ENCODE peak calls at places on chromosomes 7 and 10, in nine cellular contexts. A is T-cell; M is CD8-positive, alpha-beta memory T cell; O is hippocampal formation; V is OCI-M1; B is NAMALWA; N is WTC11; D is activated gamma-delta T cell treated with anti-CD3 and anti-CD28 coated beads, Interleukin-2, amount 50 U/mL, for 16 hours; T is activated CD4-positive, alpha-beta T cell treated with anti-CD3 and anti-CD28 coated beads, Interleukin-2, amount 50 U/mL, for 1 hour. Q is an unnamed sample.

GRCh38 chr10:110600487-110601101 is 33.1 kb downstream of the SMC3 start:
- DNase-seq in A (peak), M (no peak), O (no peak), V (peak), B (peak), N (no peak), D (no peak), T (no peak), Q (peak)

GRCh38 chr7:81232084-81232799 is 313.4 kb upstream of the SEMA3C start:
- DNase-seq in A (no peak), M (no peak), O (no peak), V (no peak), B (no peak), N (no peak), D (no peak), T (no peak), Q (no peak)

GRCh38 chr7:69782917-69783684 is 184.8 kb downstream of the AUTS2 start:
- DNase-seq in A (no peak), M (no peak), O (peak), V (no peak), B (no peak), N (no peak), D (no peak), T (no peak), Q (no peak)

GRCh38 chr10:124336186-124336585 is 82.5 kb downstream of the OAT start:
- DNase-seq in A (no peak), M (no peak), O (no peak), V (no peak), B (no peak), N (no peak), D (no peak), T (no peak), Q (no peak)

GRCh38 chr7:88635149-88635548 is 124.4 kb upstream of the ZNF804B start:
- DNase-seq in A (no peak), M (no peak), O (no peak), V (no peak), B (no peak), N (no peak), D (no peak), T (no peak), Q (no peak)

GRCh38 chr7:141737118-141737835 is 881 bp upstream of the SSBP1 start:
- DNase-seq in A (peak), M (peak), O (no peak), V (peak), B (peak), N (no peak), D (peak), T (no peak), Q (no peak)

GRCh38 chr10:30092151-30092790 is 32.9 kb upstream of the JCAD start:
- DNase-seq in A (no peak), M (no peak), O (no peak), V (no peak), B (no peak), N (no peak), D (no peak), T (no peak), Q (no peak)

GRCh38 chr7:44757739-44758138 is 9.1 kb downstream of the ZMIZ2 start:
- DNase-seq in A (no peak), M (no peak), O (no peak), V (no peak), B (no peak), N (no peak), D (no peak), T (no peak), Q (no peak)

GRCh38 chr10:114766470-114766869 is 55.1 kb upstream of the FHIP2A start:
- DNase-seq in A (no peak), M (no peak), O (no peak), V (no peak), B (no peak), N (no peak), D (no peak), T (no peak), Q (no peak)

GRCh38 chr7:101238226-101239182 is 902 bp upstream of the CLDN15 start:
- DNase-seq in A (no peak), M (no peak), O (no peak), V (no peak), B (no peak), N (no peak), D (no peak), T (no peak), Q (no peak)

GRCh38 chr10:8835453-8836167 is 781.1 kb downstream of the GATA3 start:
- DNase-seq in A (no peak), M (no peak), O (no peak), V (no peak), B (no peak), N (no peak), D (no peak), T (no peak), Q (no peak)

GRCh38 chr7:90404777-90405176 is 1.5 kb downstream of the CLDN12 start:
- DNase-seq in A (no peak), M (no peak), O (no peak), V (no peak), B (no peak), N (no peak), D (no peak), T (no peak), Q (no peak)

GRCh38 chr10:21494221-21495001 is 31.1 kb downstream of the SKIDA1 start:
- DNase-seq in A (peak), M (no peak), O (no peak), V (peak), B (no peak), N (peak), D (no peak), T (no peak), Q (peak)

GRCh38 chr7:57339198-57339944 is 110.6 kb upstream of the ZNF716 start:
- DNase-seq in A (no peak), M (no peak), O (no peak), V (no peak), B (no peak), N (no peak), D (no peak), T (no peak), Q (no peak)

GRCh38 chr10:100939763-100940344 is 27.1 kb downstream of the SLF2 start:
- DNase-seq in A (no peak), M (no peak), O (no peak), V (no peak), B (no peak), N (no peak), D (no peak), T (no peak), Q (no peak)

GRCh38 chr7:38060116-38060515 is 117.9 kb upstream of the STARD3NL start:
- DNase-seq in A (no peak), M (no peak), O (no peak), V (no peak), B (no peak), N (no peak), D (no peak), T (no peak), Q (no peak)

GRCh38 chr7:95335093-95335492 is 10.8 kb upstream of the PON1 start:
- DNase-seq in A (no peak), M (no peak), O (no peak), V (peak), B (no peak), N (no peak), D (no peak), T (no peak), Q (no peak)

Q was measured in H9.